ENCODE peak calls at places on chromosome 22, in seven cellular contexts. Y is NB4, L is Peyer's patch, B is foreskin fibroblast, S is neural progenitor cell, K is progenitor cell of endocrine pancreas, W is cardiac fibroblast. C is an unnamed sample.

GRCh38 chr22:46763051-46763705 is 728 bp downstream of the TBC1D22A start:
- DNase-seq in L (peak), Y (peak), K (no peak), B (peak), S (no peak), W (peak), C (peak)

GRCh38 chr22:22401381-22401780 is 107.2 kb downstream of the ZNF280B start:
- DNase-seq in W (no peak), B (no peak), S (no peak), Y (no peak), L (no peak), K (no peak), C (no peak)

GRCh38 chr22:20271114-20271994 is 3.2 kb upstream of the RTN4R start:
- DNase-seq in K (no peak), L (no peak), W (no peak), Y (no peak), S (no peak), B (peak), C (no peak)

GRCh38 chr22:50520826-50521453 is 4.5 kb downstream of the SCO2 start:
- DNase-seq in Y (no peak), K (no peak), S (no peak), W (no peak), B (no peak), L (no peak), C (no peak)

GRCh38 chr22:44901301-44901700 is 108.5 kb downstream of the PHF21B start:
- DNase-seq in B (peak), L (no peak), W (peak), Y (peak), S (no peak), K (no peak), C (no peak)

GRCh38 chr22:20226760-20227350 is 41.3 kb downstream of the RTN4R start:
- DNase-seq in Y (no peak), K (no peak), L (no peak), S (no peak), W (no peak), B (no peak), C (no peak)

GRCh38 chr22:17906978-17907730 is 117.2 kb downstream of the MICAL3 start:
- DNase-seq in K (no peak), L (no peak), Y (no peak), S (no peak), B (no peak), W (no peak), C (no peak)

GRCh38 chr22:27949421-27949820 is 30.4 kb upstream of the PITPNB start:
- DNase-seq in S (no peak), W (no peak), Y (no peak), B (no peak), K (no peak), L (no peak), C (no peak)

GRCh38 chr22:42256930-42257329 is 13.5 kb downstream of the TCF20 start:
- DNase-seq in Y (no peak), W (no peak), B (no peak), S (no peak), L (no peak), K (no peak), C (no peak)

GRCh38 chr22:41842996-41843970 is 10.4 kb downstream of the SREBF2 start:
- DNase-seq in B (no peak), L (no peak), K (no peak), S (no peak), Y (no peak), W (no peak), C (no peak)

GRCh38 chr22:42368379-42369249 is 63.6 kb downstream of the NFAM1 start:
- DNase-seq in L (peak), K (peak), S (peak), W (no peak), B (no peak), Y (no peak), C (no peak)

GRCh38 chr22:38570841-38571364 is 920 bp upstream of the DMC1 start:
- DNase-seq in S (peak), B (peak), Y (peak), K (peak), L (peak), W (peak), C (peak)
- TF ChIP-seq CTCF in S (peak), B (no peak), Y (no peak), K (no peak), L (no peak), W (peak), C (peak)

GRCh38 chr22:25170426-25170980 is 29.2 kb upstream of the CRYBB3 start:
- DNase-seq in Y (no peak), S (no peak), W (no peak), B (no peak), L (no peak), K (no peak), C (no peak)

GRCh38 chr22:25174156-25174887 is 25.3 kb upstream of the CRYBB3 start:
- DNase-seq in L (no peak), K (no peak), B (no peak), S (no peak), Y (no peak), W (no peak), C (no peak)

GRCh38 chr22:25169278-25170031 is 30.2 kb upstream of the CRYBB3 start:
- DNase-seq in B (no peak), L (peak), K (no peak), Y (no peak), W (no peak), S (no peak), C (no peak)

GRCh38 chr22:25174888-25175411 is 24.7 kb upstream of the CRYBB3 start:
- DNase-seq in K (no peak), S (no peak), Y (no peak), B (no peak), W (no peak), L (no peak), C (no peak)

DNA sequence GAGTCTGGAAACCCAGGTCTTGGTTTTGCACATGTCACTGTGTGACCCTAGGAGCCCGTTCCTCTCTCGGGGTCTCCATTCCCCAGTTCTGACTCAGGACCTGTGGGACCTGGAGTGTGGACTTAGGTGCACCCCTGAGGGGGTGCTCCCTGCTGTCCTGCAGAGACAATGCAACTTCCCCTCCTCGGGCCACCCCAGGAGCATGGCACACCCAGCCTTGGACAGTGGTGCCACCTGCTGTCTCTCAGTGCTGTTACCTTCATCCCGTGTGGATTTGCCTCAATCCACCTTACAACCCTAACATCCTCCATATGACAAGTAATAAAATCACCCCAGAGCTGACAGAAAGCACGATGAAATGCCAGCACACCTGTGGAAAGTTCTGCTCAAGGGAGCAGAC is 27.5 kb upstream of the CRYBB3 start:
- DNase-seq in L (no peak), W (no peak), B (no peak), S (no peak), Y (peak), K (no peak), C (peak)
- TF ChIP-seq CTCF in L (peak), W (peak), B (no peak), S (peak), Y (peak), K (no peak), C (no peak)

GRCh38 chr22:35349704-35350538 is 31.0 kb upstream of the HMOX1 start:
- DNase-seq in L (no peak), K (no peak), W (no peak), Y (no peak), S (peak), B (peak), C (no peak)

GRCh38 chr22:35353318-35353717 is 27.6 kb upstream of the HMOX1 start:
- DNase-seq in B (no peak), W (no peak), S (no peak), L (peak), Y (no peak), K (no peak), C (no peak)

GRCh38 chr22:35350539-35351503 is 30.1 kb upstream of the HMOX1 start:
- DNase-seq in L (peak), W (peak), S (peak), Y (peak), B (peak), K (peak), C (peak)

GRCh38 chr22:35354068-35354467 is 26.8 kb upstream of the HMOX1 start:
- DNase-seq in Y (no peak), L (no peak), K (no peak), B (no peak), S (no peak), W (no peak), C (no peak)

DNA sequence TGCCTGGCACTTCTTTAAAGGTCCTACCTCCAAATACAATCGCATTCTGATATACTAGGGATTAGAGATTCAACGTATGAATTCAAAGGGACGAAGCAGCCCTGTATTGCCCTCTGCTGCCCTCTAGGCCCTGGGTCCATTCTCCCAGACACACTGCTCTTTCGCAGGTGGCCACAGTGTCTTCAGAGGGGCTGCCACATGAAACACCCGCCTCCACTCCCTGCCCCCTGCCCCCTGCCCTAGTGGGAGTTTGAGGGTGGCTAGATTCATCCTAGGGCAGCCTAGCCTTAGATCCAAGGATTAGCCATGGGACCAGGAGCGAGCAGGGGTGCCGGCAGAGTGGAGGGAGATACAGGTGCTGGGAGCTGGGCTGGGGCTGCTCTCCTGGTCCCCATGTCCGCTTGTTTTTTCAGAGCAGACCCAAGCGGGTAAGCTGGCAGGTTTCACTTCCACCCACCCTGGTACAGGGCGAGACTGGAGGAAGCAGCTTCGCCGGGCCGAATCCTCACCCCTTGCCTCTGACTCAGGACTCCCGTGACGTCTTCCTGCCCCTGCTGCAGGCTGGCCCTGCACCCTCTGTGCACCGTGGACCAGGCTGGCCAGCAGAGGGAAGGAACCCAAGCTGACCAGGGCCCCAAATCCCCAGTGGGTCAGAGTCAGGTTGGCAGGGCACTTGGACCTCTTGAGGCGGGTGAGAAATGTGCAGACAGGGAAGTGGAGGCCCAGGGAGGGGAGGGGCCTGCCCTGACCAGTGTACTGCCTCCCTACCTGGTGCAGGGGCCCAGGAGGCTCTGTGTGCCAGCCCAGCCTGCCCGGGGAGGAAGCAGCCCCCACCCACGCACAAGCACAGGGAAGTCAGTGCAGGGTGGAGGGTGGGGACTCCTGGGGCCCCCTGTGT is 28.4 kb upstream of the HMOX1 start:
- DNase-seq in L (peak), Y (peak), S (peak), B (no peak), W (peak), K (no peak), C (peak)
- TF ChIP-seq CTCF in L (peak), Y (peak), S (peak), B (no peak), W (peak), K (peak), C (peak)

GRCh38 chr22:30356392-30357230 is at the start of the genes CCDC157 and SF3A1:
- DNase-seq in Y (peak), W (peak), L (peak), B (peak), K (peak), S (peak), C (peak)
- TF ChIP-seq CTCF in Y (no peak), W (no peak), L (peak), B (no peak), K (no peak), S (no peak), C (no peak)

GRCh38 chr22:40387758-40388157 is 17.4 kb downstream of the SGSM3 start:
- DNase-seq in L (peak), S (no peak), K (no peak), B (no peak), Y (no peak), W (no peak), C (no peak)
- TF ChIP-seq CTCF in L (no peak), S (no peak), K (no peak), B (no peak), Y (no peak), W (no peak), C (no peak)

DNA sequence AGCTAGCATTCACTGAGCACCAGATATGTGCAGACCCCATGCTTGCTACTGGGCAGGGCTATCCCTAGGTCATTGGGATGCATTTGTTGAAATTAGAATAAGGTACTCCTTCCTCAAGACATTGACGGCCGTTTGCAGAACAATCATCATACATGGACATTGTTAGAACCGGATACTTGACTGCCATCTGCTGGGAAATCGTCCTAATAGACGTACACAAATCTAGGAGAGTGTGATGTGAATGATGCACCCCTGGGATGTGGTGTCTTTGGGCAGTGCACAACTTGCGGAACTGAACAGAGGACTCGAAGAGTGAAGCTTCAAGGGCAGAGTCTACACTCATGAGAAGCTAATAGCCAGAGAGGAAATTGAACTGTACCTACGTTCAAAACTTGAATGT is 35.9 kb downstream of the MYO18B start:
- DNase-seq in S (peak), W (peak), K (no peak), B (peak), L (peak), Y (peak), C (peak)
- TF ChIP-seq CTCF in S (peak), W (peak), K (peak), B (peak), L (peak), Y (peak), C (peak)

DNA sequence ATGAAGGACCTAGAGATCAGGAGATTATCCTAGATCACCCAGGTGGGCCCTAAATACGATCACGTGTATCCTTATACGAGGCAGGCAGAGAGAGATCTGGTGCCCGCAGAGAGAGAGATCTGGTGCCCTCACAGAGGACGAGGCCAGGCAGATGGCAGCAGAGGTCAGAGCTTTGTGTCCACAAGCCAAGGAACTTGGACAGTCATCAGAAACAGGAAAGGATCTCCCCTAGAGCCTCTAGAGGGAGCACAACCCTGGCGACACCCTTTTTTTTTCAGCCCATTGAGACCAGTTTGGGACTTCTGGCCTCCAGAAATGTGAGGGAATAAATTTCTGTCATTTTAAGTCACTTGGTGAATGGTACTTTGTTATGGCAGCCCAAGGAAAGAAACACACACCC is 25.5 kb upstream of the TIMP3 start:
- DNase-seq in L (no peak), S (peak), W (no peak), K (no peak), B (no peak), Y (peak), C (no peak)
- TF ChIP-seq CTCF in L (no peak), S (peak), W (peak), K (peak), B (peak), Y (peak), C (no peak)

DNA sequence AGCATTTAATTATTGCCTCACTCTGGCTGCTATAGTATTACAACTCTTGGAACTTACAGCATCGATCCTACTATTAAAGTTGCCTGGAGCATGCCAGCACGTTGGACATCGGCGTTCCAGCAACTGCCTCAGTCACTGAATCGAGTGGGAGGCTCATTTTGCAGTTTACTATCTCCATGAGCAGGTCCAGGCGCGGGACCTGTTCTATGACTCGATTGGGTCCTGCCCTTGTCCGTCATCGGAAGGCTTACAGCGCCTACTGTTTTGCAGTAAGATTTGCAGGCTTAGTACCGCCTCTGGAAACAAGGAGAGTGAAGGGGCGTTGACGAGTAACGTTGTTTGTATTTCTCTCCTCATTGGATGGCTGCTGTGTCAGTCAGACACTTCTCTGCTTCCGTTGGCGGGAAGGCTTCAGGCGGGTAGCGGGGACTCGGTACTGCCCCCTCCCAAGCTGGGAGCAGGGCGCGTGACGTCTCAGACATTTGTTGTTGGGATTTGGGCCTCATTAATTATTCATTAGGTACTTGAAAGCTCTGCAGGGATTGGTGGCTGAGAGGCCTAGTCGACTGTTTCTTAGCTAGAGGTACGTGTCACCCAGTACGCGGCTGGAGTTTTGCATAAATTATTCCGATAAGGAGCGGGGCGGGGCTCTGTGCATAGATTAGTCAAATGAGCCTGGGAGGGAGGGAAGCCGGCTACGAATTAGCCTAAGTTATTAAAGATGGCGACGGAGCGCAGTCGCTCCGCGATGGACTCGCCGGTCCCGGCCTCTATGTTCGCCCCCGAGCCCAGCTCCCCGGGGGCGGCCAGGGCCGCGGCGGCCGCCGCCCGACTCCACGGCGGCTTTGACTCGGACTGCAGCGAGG is at the start of gene GTPBP1:
- DNase-seq in S (peak), L (peak), K (peak), B (peak), Y (peak), W (peak), C (peak)
- TF ChIP-seq CTCF in S (no peak), L (peak), K (no peak), B (no peak), Y (no peak), W (no peak), C (no peak)

GRCh38 chr22:36404436-36404835 is 16.7 kb upstream of the MYH9 start:
- DNase-seq in S (no peak), L (no peak), B (no peak), Y (no peak), W (no peak), K (no peak), C (no peak)

GRCh38 chr22:36405221-36405631 is 17.5 kb upstream of the MYH9 start:
- DNase-seq in B (no peak), W (no peak), S (no peak), L (no peak), K (no peak), Y (no peak), C (no peak)

GRCh38 chr22:36406721-36407120 is 19.0 kb upstream of the MYH9 start:
- DNase-seq in L (no peak), Y (no peak), S (no peak), B (no peak), K (no peak), W (no peak), C (no peak)

GRCh38 chr22:36406139-36406538 is 18.4 kb upstream of the MYH9 start:
- DNase-seq in K (no peak), L (no peak), W (peak), S (no peak), B (peak), Y (no peak), C (no peak)

DNA sequence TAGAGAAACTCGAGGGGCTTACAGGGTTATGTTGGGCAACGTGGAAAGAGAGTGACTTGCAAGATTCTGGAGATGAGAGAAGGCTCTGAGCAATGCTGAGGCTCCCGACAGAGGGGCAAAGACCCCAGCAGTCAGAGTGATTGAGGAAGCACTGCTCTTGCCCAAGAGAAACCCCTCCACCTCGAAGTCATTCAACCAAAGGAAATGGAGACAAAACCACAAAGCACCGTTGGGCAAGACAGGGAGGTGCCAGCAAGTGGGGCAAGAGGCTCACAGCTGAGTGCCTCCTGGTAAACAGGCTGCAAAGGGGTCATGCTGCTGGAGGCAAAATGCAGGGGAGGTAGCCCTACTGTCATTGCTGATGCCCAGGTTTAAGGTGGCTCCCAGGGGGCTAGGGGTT is 17.9 kb upstream of the MYH9 start:
- DNase-seq in B (peak), Y (peak), S (no peak), K (no peak), L (peak), W (peak), C (no peak)
- TF ChIP-seq CTCF in B (no peak), Y (no peak), S (no peak), K (no peak), L (no peak), W (no peak), C (no peak)

GRCh38 chr22:24503137-24503850 is 8.2 kb downstream of the UPB1 start:
- DNase-seq in L (peak), W (peak), Y (peak), K (no peak), B (peak), S (peak), C (peak)
- TF ChIP-seq CTCF in L (peak), W (peak), Y (peak), K (peak), B (peak), S (peak), C (peak)